ENCODE peak calls at places on chromosomes 16 and 17, in seven cellular contexts. O, I, S, U, T, G and C are unnamed samples.

GRCh38 chr17:62707425-62707739 is 79.9 kb downstream of the MRC2 start:
- DNase-seq in O (no peak), I (no peak), S (peak; percentile 9), U (no peak), T (no peak), G (no peak), C (no peak)

GRCh38 chr17:36468903-36469635 is 17.4 kb upstream of the ZNHIT3 start:
- DNase-seq in O (no peak), I (no peak), S (no peak), U (no peak), T (no peak), G (no peak), C (peak; percentile 82)

GRCh38 chr16:47965439-47965838 is 190.4 kb downstream of the ABCC12 start:
- DNase-seq in O (no peak), I (no peak), S (no peak), U (peak; percentile 15), T (no peak), G (no peak), C (no peak)

GRCh38 chr16:28254158-28254557 is 38.2 kb upstream of the SBK1 start:
- DNase-seq in O (no peak), I (no peak), S (no peak), U (no peak), T (no peak), G (no peak), C (no peak)

GRCh38 chr16:12320298-12320706 is 343.8 kb downstream of the SNX29 start:
- DNase-seq in O (no peak), I (no peak), S (no peak), U (no peak), T (no peak), G (no peak), C (no peak)

GRCh38 chr16:80191928-80192327 is 348.9 kb upstream of the DYNLRB2 start:
- DNase-seq in O (no peak), I (no peak), S (no peak), U (no peak), T (no peak), G (no peak), C (no peak)

GRCh38 chr16:73285336-73285735 is 237.4 kb upstream of the ZFHX3 start:
- DNase-seq in O (no peak), I (no peak), S (no peak), U (no peak), T (no peak), G (no peak), C (no peak)

GRCh38 chr16:2956566-2956956 is 7.5 kb upstream of the KREMEN2 start:
- DNase-seq in O (no peak), I (no peak), S (no peak), U (no peak), T (no peak), G (no peak), C (no peak)

GRCh38 chr17:77449908-77450741 is 309.4 kb downstream of the SEC14L1 start:
- DNase-seq in O (no peak), I (peak; percentile 82), S (peak; percentile 89), U (no peak), T (peak; percentile 57), G (no peak), C (peak; percentile 78)

GRCh38 chr17:27559506-27559931 is 71.5 kb upstream of the LGALS9 start:
- DNase-seq in O (no peak), I (peak; percentile 41), S (peak; percentile 78), U (no peak), T (no peak), G (no peak), C (no peak)

GRCh38 chr16:78791011-78791410 is 691.6 kb downstream of the WWOX start:
- DNase-seq in O (no peak), I (no peak), S (no peak), U (no peak), T (no peak), G (no peak), C (no peak)

GRCh38 chr17:37146578-37147119 is 197.9 kb downstream of the AATF start:
- DNase-seq in O (no peak), I (no peak), S (no peak), U (no peak), T (no peak), G (no peak), C (no peak)

GRCh38 chr16:89721644-89722391 is 481 bp downstream of the ZNF276 start:
- DNase-seq in O (no peak), I (peak; percentile 76), S (no peak), U (no peak), T (peak; percentile 52), G (no peak), C (peak; percentile 70)

GRCh38 chr17:33594000-33594399 is 300.9 kb upstream of the ASIC2 start:
- DNase-seq in O (no peak), I (no peak), S (no peak), U (no peak), T (peak; percentile 14), G (no peak), C (no peak)

GRCh38 chr16:81626181-81626674 is 152.9 kb upstream of the PLCG2 start:
- DNase-seq in O (no peak), I (no peak), S (no peak), U (no peak), T (no peak), G (no peak), C (no peak)

GRCh38 chr17:46935658-46936266 is 12.8 kb downstream of the GOSR2 start:
- DNase-seq in O (no peak), I (no peak), S (no peak), U (no peak), T (no peak), G (no peak), C (no peak)

GRCh38 chr16:65767125-65767524 is 599.4 kb upstream of the CDH5 start:
- DNase-seq in O (no peak), I (no peak), S (no peak), U (no peak), T (no peak), G (no peak), C (no peak)

GRCh38 chr16:5323284-5323683 is 225.7 kb upstream of the EEF2KMT start:
- DNase-seq in O (no peak), I (no peak), S (no peak), U (peak; percentile 46), T (no peak), G (no peak), C (no peak)

GRCh38 chr17:79298801-79299200 is 224.2 kb downstream of the ENGASE start:
- DNase-seq in O (no peak), I (no peak), S (no peak), U (no peak), T (no peak), G (no peak), C (no peak)

GRCh38 chr16:4681471-4682083 is 11.8 kb upstream of the NUDT16L1 start:
- DNase-seq in O (no peak), I (no peak), S (no peak), U (no peak), T (no peak), G (no peak), C (no peak)

GRCh38 chr16:49528035-49528434 is 154.4 kb downstream of the C16orf78 start:
- DNase-seq in O (no peak), I (no peak), S (no peak), U (no peak), T (no peak), G (no peak), C (no peak)

GRCh38 chr17:1505586-1505985 is 10.8 kb downstream of the INPP5K start:
- DNase-seq in O (no peak), I (no peak), S (no peak), U (no peak), T (no peak), G (no peak), C (peak; percentile 33)

GRCh38 chr17:78771758-78772382 is 10.2 kb downstream of the CYTH1 start:
- DNase-seq in O (peak; percentile 82), I (no peak), S (no peak), U (no peak), T (no peak), G (no peak), C (no peak)

GRCh38 chr16:56288019-56288418 is 96.7 kb downstream of the GNAO1 start:
- DNase-seq in O (no peak), I (no peak), S (no peak), U (no peak), T (peak; percentile 24), G (no peak), C (no peak)

GRCh38 chr17:35795007-35795870 is at the start of gene MMP28:
- DNase-seq in O (no peak), I (peak; percentile 48), S (no peak), U (no peak), T (peak; percentile 45), G (no peak), C (peak; percentile 61)

GRCh38 chr17:73546770-73547345 is 97.4 kb downstream of the SDK2 start:
- DNase-seq in O (no peak), I (no peak), S (no peak), U (no peak), T (no peak), G (peak; percentile 12), C (peak; percentile 18)

DNA sequence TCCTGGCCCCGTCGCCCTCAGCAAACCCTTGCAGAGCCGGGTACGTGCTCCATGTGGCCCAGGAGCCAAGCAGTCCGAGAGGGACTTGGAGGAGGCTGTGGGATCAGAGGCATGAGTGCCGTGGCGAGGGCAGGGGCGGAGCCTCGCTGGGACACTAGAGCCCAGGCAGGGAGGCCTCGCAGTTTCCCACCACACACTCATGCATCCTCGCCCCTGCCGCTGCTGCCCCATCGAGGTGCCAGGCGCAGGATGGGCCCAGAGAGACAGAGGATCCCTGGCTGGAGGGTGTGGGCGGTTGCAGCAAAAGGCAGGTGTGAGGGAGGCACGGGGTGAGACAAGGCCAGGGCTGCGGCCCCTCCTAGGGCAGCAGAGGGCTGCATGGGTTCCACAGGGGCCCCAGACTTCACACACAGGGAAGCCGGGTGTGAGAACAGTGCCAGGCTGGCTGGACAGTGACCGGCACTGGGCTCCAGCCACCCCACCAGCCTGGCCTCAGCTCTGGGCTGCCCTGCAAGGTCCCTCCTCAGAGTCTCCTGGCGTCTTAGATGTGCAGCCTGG is 7.7 kb downstream of the BCAR1 start:
- DNase-seq in O (no peak), I (no peak), S (no peak), U (no peak), T (no peak), G (no peak), C (no peak)
- H3K4me1 ChIP-seq in O (peaks cover 19% of the 10 kb centered on the region), I (peaks cover 87% of the 10 kb centered on the region), S (peaks cover 31% of the 10 kb centered on the region), U (peaks cover 28% of the 10 kb centered on the region), T (peaks cover 74% of the 10 kb centered on the region), G (peaks cover 67% of the 10 kb centered on the region), C (peaks cover 50% of the 10 kb centered on the region)

GRCh38 chr17:60864674-60865080 is 187.0 kb downstream of the BCAS3 start:
- DNase-seq in O (no peak), I (no peak), S (no peak), U (no peak), T (no peak), G (no peak), C (no peak)
- H3K4me3 ChIP-seq in O (no peak overlapping the region), I (no peak overlapping the region), S (no peak overlapping the region), U (no peak overlapping the region), T (no peak overlapping the region), G (no peak overlapping the region), C (no peak overlapping the region)

GRCh38 chr16:143047-143446 is 4.6 kb upstream of the NPRL3 start:
- DNase-seq in O (no peak), I (no peak), S (no peak), U (no peak), T (no peak), G (no peak), C (no peak)
- TF ChIP-seq POLR2A in O (no peak), I (no peak), S (no peak), U (no peak), T (no peak), G (no peak), C (no peak)

DNA sequence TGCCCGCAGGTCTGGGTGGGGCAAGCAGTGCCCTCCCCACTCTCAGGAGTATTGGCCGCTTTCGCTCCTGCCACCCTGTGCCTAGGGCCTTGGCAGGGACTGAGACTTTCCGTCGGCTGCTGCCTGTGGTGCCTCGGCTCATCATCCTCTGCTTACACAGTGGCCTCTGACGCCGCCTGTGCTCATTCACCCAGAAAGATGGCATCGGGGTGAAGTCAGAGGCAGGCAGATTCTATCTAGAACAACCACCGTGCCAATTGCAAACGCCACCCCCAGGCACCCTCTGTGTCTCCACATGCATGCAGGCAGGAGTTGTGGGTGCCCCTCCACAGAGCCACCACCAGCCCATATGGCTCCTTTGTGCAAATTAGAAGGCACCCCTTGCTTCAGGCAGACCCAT is 154.2 kb upstream of the GSE1 start:
- DNase-seq in O (no peak), I (no peak), S (peak; percentile 28), U (no peak), T (peak; percentile 58), G (no peak), C (peak; percentile 94)
- H3K4me1 ChIP-seq in O (no peaks in the 10 kb centered on the region), I (peaks cover 34% of the 10 kb centered on the region), S (peaks cover 64% of the 10 kb centered on the region), U (peaks cover 26% of the 10 kb centered on the region), T (peaks cover 54% of the 10 kb centered on the region), G (peaks cover 2% of the 10 kb centered on the region), C (peaks cover 66% of the 10 kb centered on the region)